ENCODE peak calls at places on chromosome 20, in seven cellular contexts. H, Q, B, G, X, Y and V are unnamed samples.

GRCh38 chr20:23226612-23227265 is 123.9 kb upstream of the NXT1 start:
- DNase-seq in H (no peak), Q (no peak), B (no peak), G (no peak), X (no peak), Y (no peak), V (no peak)

GRCh38 chr20:20864346-20865096 is 152.1 kb upstream of the RALGAPA2 start:
- DNase-seq in H (peak), Q (no peak), B (peak), G (peak), X (no peak), Y (no peak), V (no peak)

GRCh38 chr20:63280371-63280770 is 7.8 kb downstream of the ARFGAP1 start:
- DNase-seq in H (no peak), Q (no peak), B (no peak), G (no peak), X (no peak), Y (no peak), V (no peak)

GRCh38 chr20:43322851-43323250 is 133.1 kb upstream of the PTPRT start:
- DNase-seq in H (peak), Q (no peak), B (no peak), G (no peak), X (no peak), Y (no peak), V (no peak)

GRCh38 chr20:64143018-64143801 is 21.0 kb upstream of the MYT1 start:
- DNase-seq in H (no peak), Q (no peak), B (no peak), G (no peak), X (no peak), Y (peak), V (no peak)

GRCh38 chr20:57244221-57244585 is 22.2 kb downstream of the BMP7 start:
- DNase-seq in H (no peak), Q (no peak), B (no peak), G (no peak), X (no peak), Y (no peak), V (no peak)

GRCh38 chr20:32477594-32478512 is 107.3 kb downstream of the NOL4L start:
- DNase-seq in H (no peak), Q (no peak), B (no peak), G (no peak), X (no peak), Y (peak), V (no peak)

GRCh38 chr20:45501600-45501999 is 13.8 kb downstream of the SPINT3 start:
- DNase-seq in H (no peak), Q (no peak), B (no peak), G (no peak), X (no peak), Y (no peak), V (no peak)

GRCh38 chr20:32355417-32355841 is 2.7 kb upstream of the ASXL1 start:
- DNase-seq in H (no peak), Q (no peak), B (no peak), G (no peak), X (peak), Y (no peak), V (no peak)

GRCh38 chr20:33305591-33306057 is 22.6 kb downstream of the BPIFB1 start:
- DNase-seq in H (peak), Q (no peak), B (no peak), G (no peak), X (no peak), Y (no peak), V (no peak)

GRCh38 chr20:6644818-6645620 is 122.5 kb upstream of the BMP2 start:
- DNase-seq in H (no peak), Q (no peak), B (no peak), G (no peak), X (peak), Y (no peak), V (no peak)

GRCh38 chr20:8464368-8464767 is 332.3 kb downstream of the PLCB1 start:
- DNase-seq in H (peak), Q (no peak), B (no peak), G (no peak), X (no peak), Y (no peak), V (no peak)

GRCh38 chr20:19073584-19074198 is 138.8 kb upstream of the SLC24A3 start:
- DNase-seq in H (no peak), Q (no peak), B (no peak), G (peak), X (peak), Y (no peak), V (no peak)

GRCh38 chr20:504632-505075 is 38.9 kb downstream of the CSNK2A1 start:
- DNase-seq in H (no peak), Q (no peak), B (no peak), G (peak), X (no peak), Y (no peak), V (no peak)

GRCh38 chr20:5688431-5688972 is 61.7 kb upstream of the SHLD1 start:
- DNase-seq in H (no peak), Q (no peak), B (no peak), G (no peak), X (no peak), Y (no peak), V (no peak)